ENCODE peak calls at places on chromosomes 2 and 18, in four cellular contexts. R is psoas muscle, O is esophagus squamous epithelium, T is IMR-90. V is an unnamed sample.

GRCh38 chr2:216031960-216032689 is 18.8 kb upstream of the MREG start:
- DNase-seq in R (no peak), O (no peak), T (peak; percentile 94), V (no peak)

GRCh38 chr2:215652432-215652831 is 216.6 kb upstream of the FN1 start:
- DNase-seq in R (no peak), O (no peak), T (peak; percentile 93), V (no peak)

GRCh38 chr2:229686122-229686919 is 28.0 kb downstream of the DNER start:
- DNase-seq in R (no peak), O (no peak), T (no peak), V (no peak)

GRCh38 chr2:181178130-181178529 is 197.7 kb downstream of the UBE2E3 start:
- DNase-seq in R (no peak), O (no peak), T (no peak), V (no peak)

GRCh38 chr2:54558976-54559410 is 102.9 kb downstream of the SPTBN1 start:
- DNase-seq in R (no peak), O (no peak), T (no peak), V (no peak)

GRCh38 chr2:17427401-17427800 is 90.8 kb downstream of the RAD51AP2 start:
- DNase-seq in R (no peak), O (no peak), T (no peak), V (no peak)

GRCh38 chr2:137910641-137911040 is 53.6 kb upstream of the HNMT start:
- DNase-seq in R (no peak), O (no peak), T (peak; percentile 20), V (no peak)

GRCh38 chr2:104853926-104854506 is at the start of gene POU3F3:
- DNase-seq in R (peak; percentile 59), O (no peak), T (no peak), V (no peak)

GRCh38 chr2:200993097-200993496 is 29.6 kb upstream of the ORC2 start:
- DNase-seq in R (no peak), O (no peak), T (peak; percentile 34), V (no peak)

GRCh38 chr2:240191001-240191400 is 50.5 kb upstream of the OTOS start:
- DNase-seq in R (no peak), O (no peak), T (no peak), V (no peak)

GRCh38 chr18:79964330-79965118 is at the start of gene HSBP1L1:
- DNase-seq in R (peak; percentile 67), O (no peak), T (no peak), V (peak; percentile 36)
- H3K27ac ChIP-seq in R (peak within 1 kb of the TSS; percentile 76), O (peak within 1 kb of the TSS; percentile 92), T (peak within 1 kb of the TSS; percentile 84), V (peak within 1 kb of the TSS; percentile 38)

GRCh38 chr2:234980476-234981187 is 28.8 kb downstream of the SH3BP4 start:
- DNase-seq in R (no peak), O (no peak), T (no peak), V (no peak)
- H3K27ac ChIP-seq in R (peak overlapping the region; percentile 57), O (peak overlapping the region; percentile 45), T (peak overlapping the region; percentile 86), V (no peak overlapping the region)

GRCh38 chr2:231036578-231037106 is 681 bp upstream of the C2orf72 start:
- DNase-seq in R (no peak), O (no peak), T (no peak), V (no peak)

GRCh38 chr2:231038483-231039293 is 1.4 kb downstream of the C2orf72 start:
- DNase-seq in R (no peak), O (no peak), T (no peak), V (no peak)

GRCh38 chr2:231039294-231039664 is 2.0 kb downstream of the C2orf72 start:
- DNase-seq in R (no peak), O (no peak), T (no peak), V (no peak)

GRCh38 chr2:231037202-231037730 is at the start of gene C2orf72:
- DNase-seq in R (no peak), O (no peak), T (no peak), V (no peak)

DNA sequence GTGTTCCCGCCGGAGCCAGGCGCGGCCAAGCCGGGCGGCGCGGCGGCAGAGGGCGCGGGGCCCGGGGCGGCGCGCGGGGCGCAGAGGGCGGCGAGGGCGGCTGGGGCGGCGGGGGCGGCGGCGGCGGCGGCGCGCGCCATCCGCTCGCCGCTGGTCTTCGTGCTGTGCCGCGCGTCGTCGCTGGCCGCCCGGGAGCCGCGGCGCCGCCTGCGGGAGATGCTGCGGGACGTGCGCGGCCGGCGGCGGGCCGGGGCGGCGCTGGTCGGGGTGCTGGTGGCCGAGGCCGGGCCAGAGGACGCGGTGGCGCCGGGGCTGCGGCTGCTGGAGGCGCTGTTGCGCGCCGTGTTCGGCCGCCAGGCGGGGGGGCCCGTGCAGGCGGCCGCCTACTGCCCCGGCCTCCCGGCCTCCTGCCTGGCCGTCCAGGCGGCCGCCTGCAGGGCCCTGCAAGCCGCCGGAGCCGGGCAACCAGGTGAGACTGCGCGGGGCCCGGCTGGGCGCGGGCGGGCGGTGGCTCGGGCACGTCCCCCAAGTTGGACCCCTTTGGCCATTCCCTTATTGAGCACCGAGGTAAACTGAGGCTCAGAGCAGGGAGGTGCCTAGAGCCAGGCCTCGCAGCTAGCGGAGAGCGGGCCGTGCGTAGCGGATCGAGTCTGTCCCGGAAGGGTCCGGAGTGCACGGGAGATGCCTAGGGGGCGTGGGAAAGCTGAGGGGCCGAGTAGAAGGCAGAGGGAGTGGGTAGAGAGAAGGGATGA is 584 bp downstream of the C2orf72 start:
- DNase-seq in R (no peak), O (no peak), T (no peak), V (no peak)
- H3K27ac ChIP-seq in R (no peak overlapping the region), O (no peak overlapping the region), T (no peak overlapping the region), V (no peak overlapping the region)

GRCh38 chr2:74414913-74415761 is 6.3 kb downstream of the C2orf81 start:
- DNase-seq in R (peak; percentile 58), O (no peak), T (no peak), V (no peak)

GRCh38 chr2:74413001-74413698 is 8.3 kb downstream of the C2orf81 start:
- DNase-seq in R (no peak), O (no peak), T (no peak), V (no peak)

GRCh38 chr2:74415762-74416395 is 5.5 kb downstream of the C2orf81 start:
- DNase-seq in R (no peak), O (no peak), T (no peak), V (no peak)

GRCh38 chr2:74416721-74417120 is 4.7 kb downstream of the C2orf81 start:
- DNase-seq in R (no peak), O (no peak), T (no peak), V (no peak)

GRCh38 chr2:74414475-74414874 is 6.9 kb downstream of the C2orf81 start:
- DNase-seq in R (no peak), O (no peak), T (no peak), V (no peak)
- H3K27ac ChIP-seq in R (no peak overlapping the region), O (no peak overlapping the region), T (no peak overlapping the region), V (no peak overlapping the region)

DNA sequence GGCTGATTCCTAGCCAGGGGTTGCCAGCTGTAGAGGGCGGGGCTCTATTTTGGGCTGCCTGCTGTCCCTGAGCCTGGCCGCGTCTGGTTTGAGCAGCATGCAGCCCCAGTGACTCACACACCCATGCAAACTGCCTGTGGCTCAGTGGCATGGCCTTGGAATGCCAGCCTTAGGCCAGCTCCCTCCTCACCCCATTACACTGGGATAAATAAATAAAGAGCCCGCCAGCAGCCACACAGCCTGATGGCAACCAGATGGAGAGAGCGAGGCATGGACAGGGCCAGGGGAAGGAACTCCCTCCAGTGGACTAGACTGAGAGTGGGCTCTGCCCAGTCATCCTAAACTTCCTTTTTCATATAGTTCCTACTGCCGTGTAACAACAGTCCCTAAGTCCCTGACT is 18.3 kb downstream of the NHEJ1 start:
- DNase-seq in R (peak; percentile 66), O (no peak), T (peak; percentile 67), V (no peak)
- H3K27ac ChIP-seq in R (no peak overlapping the region), O (no peak overlapping the region), T (no peak overlapping the region), V (no peak overlapping the region)

GRCh38 chr2:74860079-74860478 is 26.2 kb downstream of the HK2 start:
- DNase-seq in R (no peak), O (no peak), T (no peak), V (no peak)

GRCh38 chr2:74864728-74865722 is 31.1 kb downstream of the HK2 start:
- DNase-seq in R (peak; percentile 37), O (no peak), T (peak; percentile 70), V (no peak)

GRCh38 chr2:74863802-74864248 is 29.9 kb downstream of the HK2 start:
- DNase-seq in R (no peak), O (no peak), T (no peak), V (no peak)

GRCh38 chr2:74860521-74860920 is 26.6 kb downstream of the HK2 start:
- DNase-seq in R (no peak), O (no peak), T (peak; percentile 46), V (no peak)

DNA sequence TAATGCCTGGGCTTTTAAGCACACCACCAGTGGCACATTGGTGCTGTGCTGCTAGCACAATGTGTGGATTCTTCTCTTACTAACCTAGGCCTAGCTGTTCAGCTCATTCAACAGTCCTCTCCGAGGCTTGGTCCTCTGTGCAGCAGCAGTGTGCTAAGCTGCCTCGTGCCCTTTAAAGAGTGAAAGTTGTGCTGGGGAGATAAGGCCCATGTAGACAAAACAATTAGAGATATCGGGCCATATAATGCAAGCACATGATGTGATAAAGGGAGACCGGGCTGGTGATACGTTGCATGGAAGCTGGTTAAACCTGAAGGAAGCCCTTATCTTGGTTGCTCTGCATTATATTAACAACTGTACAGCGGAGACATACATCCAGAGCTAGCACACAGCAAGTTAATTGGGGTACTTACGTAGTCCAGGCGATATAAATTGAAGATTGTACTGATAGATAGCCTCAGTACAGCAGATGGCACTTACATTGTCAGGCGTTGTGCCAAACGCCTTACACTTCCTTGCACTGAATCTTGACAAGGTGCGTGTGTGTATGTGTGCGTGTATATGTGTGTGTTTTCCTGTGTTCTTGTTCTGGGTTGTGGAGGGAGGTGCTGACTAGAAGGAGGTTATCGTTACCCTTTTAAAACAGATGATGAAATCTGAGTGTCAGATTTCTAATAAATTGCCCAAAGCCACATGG is 28.5 kb downstream of the HK2 start:
- DNase-seq in R (no peak), O (no peak), T (no peak), V (no peak)
- H3K27ac ChIP-seq in R (peak overlapping the region; percentile 78), O (no peak overlapping the region), T (no peak overlapping the region), V (no peak overlapping the region)

DNA sequence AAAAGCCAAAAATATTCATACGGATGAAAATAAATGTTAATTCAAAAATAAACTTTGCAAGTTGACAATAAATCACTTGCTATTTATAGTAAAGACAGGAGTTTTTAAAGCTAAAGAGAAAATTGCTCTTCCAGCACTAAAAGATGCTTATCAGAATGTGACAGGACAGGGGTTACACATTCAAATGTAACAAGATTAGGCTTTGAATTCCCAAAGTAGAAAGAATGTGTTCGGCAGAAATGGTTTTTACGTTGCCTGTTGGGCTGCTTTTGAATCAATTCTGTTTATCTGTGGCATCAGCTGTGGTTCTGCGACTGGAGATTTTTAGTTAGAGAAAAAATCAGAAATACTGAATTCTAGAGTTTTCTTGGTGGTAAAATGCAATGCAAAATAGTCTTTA is 669.4 kb downstream of the CPS1 start:
- DNase-seq in R (no peak), O (no peak), T (no peak), V (no peak)
- H3K27ac ChIP-seq in R (no peak overlapping the region), O (no peak overlapping the region), T (no peak overlapping the region), V (no peak overlapping the region)

DNA sequence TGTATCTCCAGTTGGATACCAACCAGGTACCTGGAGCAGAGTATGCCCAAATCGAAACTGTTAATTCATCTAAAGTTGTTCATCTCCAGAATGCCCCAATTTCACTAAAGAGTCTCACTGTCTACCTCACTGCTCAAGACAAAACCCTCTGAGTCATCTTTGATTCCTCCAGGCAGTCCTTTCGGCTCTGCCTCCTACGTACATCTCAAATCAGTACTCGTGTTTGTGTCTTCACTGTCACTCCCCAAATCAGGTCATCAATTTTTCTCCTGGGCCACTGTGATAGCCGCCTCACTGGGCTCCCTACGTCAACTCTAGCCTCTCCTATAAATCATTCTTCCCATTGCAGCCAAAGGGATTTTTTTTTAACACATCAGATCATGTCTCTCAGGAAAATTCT is 42.1 kb upstream of the TTC39C start:
- DNase-seq in R (no peak), O (no peak), T (no peak), V (peak; percentile 15)
- H3K27ac ChIP-seq in R (no peak overlapping the region), O (no peak overlapping the region), T (no peak overlapping the region), V (peak overlapping the region; percentile 31)